ENCODE peak calls at places on chromosomes 13 and 19, in ten cellular contexts. V is GM23338, T is brain pericyte, S is kidney glomerular epithelial cell, N is HT1080, I is midbrain, J is NCI-H774, K is T-cell, M is ureter, R is SHP77 treated with DMSO at 0.1 percent for 48 hours. Q is an unnamed sample.

GRCh38 chr19:56633021-56633420 is 9.9 kb upstream of the SMIM17 start:
- DNase-seq in K (no peak), N (no peak), T (no peak), S (no peak), I (no peak), V (no peak), J (no peak), M (no peak), R (no peak), Q (no peak)

GRCh38 chr19:4297901-4298771 is 4.1 kb downstream of the TMIGD2 start:
- DNase-seq in S (no peak), I (no peak), T (no peak), R (no peak), M (no peak), K (no peak), J (no peak), N (peak), V (peak), Q (peak)

GRCh38 chr13:103799028-103799427 is 732.8 kb upstream of the SLC10A2 start:
- DNase-seq in V (no peak), J (peak), T (no peak), N (no peak), S (no peak), R (peak), M (no peak), K (no peak), I (no peak), Q (no peak)

GRCh38 chr13:90107658-90108057 is 1239.8 kb upstream of the MIR17HG start:
- DNase-seq in I (no peak), T (no peak), S (no peak), N (no peak), K (no peak), V (no peak), J (no peak), M (no peak), R (no peak), Q (no peak)

GRCh38 chr13:39676315-39676876 is 20.9 kb downstream of the COG6 start:
- DNase-seq in V (peak), S (no peak), I (peak), J (no peak), M (no peak), R (peak), N (no peak), T (no peak), K (no peak), Q (peak)

GRCh38 chr13:80224468-80224867 is 116.5 kb downstream of the SPRY2 start:
- DNase-seq in T (no peak), R (no peak), K (no peak), N (peak), I (no peak), J (no peak), M (no peak), V (no peak), S (peak), Q (peak)

GRCh38 chr19:13864513-13865242 is 12.3 kb upstream of the NANOS3 start:
- DNase-seq in M (no peak), N (no peak), T (no peak), I (no peak), R (no peak), K (no peak), V (no peak), J (no peak), S (no peak), Q (no peak)

GRCh38 chr13:113743366-113744195 is 15.4 kb upstream of the TMEM255B start:
- DNase-seq in M (no peak), R (no peak), K (no peak), N (no peak), I (no peak), J (no peak), S (no peak), T (no peak), V (no peak), Q (no peak)

GRCh38 chr19:1941146-1942077 is at the start of gene CSNK1G2:
- DNase-seq in T (no peak), R (no peak), M (no peak), S (no peak), K (peak), N (no peak), V (no peak), J (no peak), I (no peak), Q (peak)

GRCh38 chr13:42985312-42986175 is 6.5 kb downstream of the EPSTI1 start:
- DNase-seq in K (no peak), I (no peak), T (no peak), N (no peak), S (peak), V (no peak), R (no peak), J (no peak), M (peak), Q (no peak)

GRCh38 chr19:52188822-52189744 is 769 bp upstream of the PPP2R1A start:
- DNase-seq in T (no peak), R (no peak), S (no peak), V (peak), J (peak), I (peak), N (peak), K (no peak), M (peak), Q (peak)

GRCh38 chr19:31351212-31352193 is 2.3 kb upstream of the TSHZ3 start:
- DNase-seq in S (peak), N (peak), M (no peak), I (no peak), R (no peak), K (no peak), V (peak), J (no peak), T (no peak), Q (peak)

GRCh38 chr13:50950808-50951207 is 41.2 kb downstream of the RNASEH2B start:
- DNase-seq in J (no peak), V (no peak), S (no peak), I (no peak), T (no peak), R (no peak), M (no peak), K (no peak), N (no peak), Q (no peak)

GRCh38 chr19:46787331-46788100 is 878 bp downstream of the SLC1A5 start:
- DNase-seq in N (peak), M (peak), I (no peak), J (no peak), T (no peak), R (no peak), S (peak), V (peak), K (no peak), Q (peak)

GRCh38 chr19:33396701-33397535 is 23.4 kb downstream of the CEBPG start:
- DNase-seq in I (no peak), T (peak), N (no peak), J (no peak), V (peak), R (no peak), K (no peak), M (no peak), S (no peak), Q (no peak)

GRCh38 chr19:17627161-17627560 is 61.0 kb downstream of the UNC13A start:
- DNase-seq in M (no peak), K (no peak), R (no peak), V (no peak), J (no peak), I (no peak), T (no peak), N (no peak), S (no peak), Q (no peak)

Q was measured in ELR.